ENCODE peak calls at places on chromosomes 2 and 18, in nine cellular contexts. O, F, E, Y, U, M, A, S and H are unnamed samples.
A peak's percentile ranks its signal among the peaks of the same experiment; 100 is the strongest.

GRCh38 chr18:58581265-58581664 is 47.6 kb downstream of the ALPK2 start:
- DNase-seq in O (no peak), F (peak; percentile 81), E (peak; percentile 73), Y (no peak), U (no peak), M (no peak), A (no peak), S (no peak), H (no peak)

GRCh38 chr2:233409286-233409991 is 55.1 kb downstream of the DGKD start:
- DNase-seq in O (no peak), F (peak; percentile 15), E (peak; percentile 62), Y (no peak), U (peak; percentile 58), M (no peak), A (peak; percentile 77), S (peak; percentile 82), H (no peak)

GRCh38 chr2:187857826-187858225 is 303.6 kb upstream of the TFPI start:
- DNase-seq in O (no peak), F (no peak), E (no peak), Y (no peak), U (no peak), M (no peak), A (no peak), S (no peak), H (no peak)

GRCh38 chr2:99809259-99809900 is 319.6 kb upstream of the REV1 start:
- DNase-seq in O (no peak), F (no peak), E (no peak), Y (peak; percentile 69), U (no peak), M (no peak), A (no peak), S (no peak), H (no peak)

GRCh38 chr18:73564073-73564472 is 583.6 kb downstream of the FBXO15 start:
- DNase-seq in O (no peak), F (peak; percentile 84), E (peak; percentile 64), Y (no peak), U (no peak), M (no peak), A (no peak), S (no peak), H (no peak)

GRCh38 chr2:241733391-241734207 is 831 bp upstream of the D2HGDH start:
- DNase-seq in O (peak; percentile 47), F (no peak), E (no peak), Y (no peak), U (no peak), M (no peak), A (no peak), S (no peak), H (no peak)

GRCh38 chr2:191691016-191691725 is 13.2 kb downstream of the NABP1 start:
- DNase-seq in O (no peak), F (peak; percentile 85), E (peak; percentile 81), Y (peak; percentile 60), U (peak; percentile 69), M (peak; percentile 73), A (peak; percentile 64), S (peak; percentile 72), H (peak; percentile 27)

GRCh38 chr18:32920796-32921787 is 148.3 kb upstream of the KLHL14 start:
- DNase-seq in O (no peak), F (peak; percentile 57), E (peak; percentile 42), Y (no peak), U (no peak), M (no peak), A (no peak), S (no peak), H (no peak)

DNA sequence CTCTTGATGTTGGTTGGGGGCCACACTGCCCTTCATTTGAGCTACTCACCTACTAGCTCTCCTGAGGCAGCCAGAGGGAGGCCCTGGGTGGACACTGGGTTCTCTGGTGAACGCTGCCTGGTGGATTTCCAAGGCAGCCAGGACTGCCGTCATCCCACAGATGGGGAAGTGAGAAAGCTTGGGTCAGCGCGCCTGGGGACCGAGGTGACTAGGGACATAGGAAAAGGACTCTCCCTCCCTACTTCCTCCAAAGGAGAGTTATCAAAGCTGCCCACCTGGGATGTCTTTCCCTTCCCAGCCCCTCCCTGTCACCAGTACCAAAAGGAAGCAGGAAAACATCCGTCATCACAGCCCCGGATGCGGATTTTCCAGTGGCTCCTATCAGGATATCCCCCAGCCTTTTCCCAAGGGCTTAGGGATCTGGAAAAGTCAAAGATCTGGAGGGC is 3.8 kb upstream of the SEMA4C start:
- DNase-seq in O (no peak), F (no peak), E (no peak), Y (no peak), U (peak; percentile 46), M (no peak), A (no peak), S (peak; percentile 86), H (no peak)
- H3K4me1 ChIP-seq in O (peaks cover 39% of the 10 kb centered on the region), F (peaks cover 9% of the 10 kb centered on the region), E (peaks cover 7% of the 10 kb centered on the region), Y (peaks cover 46% of the 10 kb centered on the region), U (peaks cover 10% of the 10 kb centered on the region), M (no peaks in the 10 kb centered on the region), A (peaks cover 5% of the 10 kb centered on the region), S (peaks cover 2% of the 10 kb centered on the region), H (peaks cover 23% of the 10 kb centered on the region)

GRCh38 chr2:119225084-119225864 is 1.6 kb downstream of the STEAP3 start:
- DNase-seq in O (no peak), F (no peak), E (no peak), Y (no peak), U (no peak), M (peak; percentile 21), A (peak; percentile 76), S (no peak), H (peak; percentile 30)

GRCh38 chr2:119223521-119224390 is at the start of gene STEAP3:
- DNase-seq in O (peak; percentile 82), F (peak; percentile 81), E (peak; percentile 67), Y (peak; percentile 91), U (peak; percentile 77), M (peak; percentile 77), A (peak; percentile 84), S (peak; percentile 88), H (peak; percentile 86)

GRCh38 chr2:119225926-119226325 is 2.3 kb downstream of the STEAP3 start:
- DNase-seq in O (no peak), F (no peak), E (no peak), Y (no peak), U (no peak), M (no peak), A (no peak), S (no peak), H (no peak)

GRCh38 chr2:119222863-119223520 is 642 bp upstream of the STEAP3 start:
- DNase-seq in O (no peak), F (no peak), E (no peak), Y (no peak), U (no peak), M (no peak), A (peak; percentile 21), S (no peak), H (no peak)

GRCh38 chr2:119224391-119224972 is 848 bp downstream of the STEAP3 start:
- DNase-seq in O (no peak), F (no peak), E (no peak), Y (no peak), U (no peak), M (no peak), A (peak; percentile 40), S (no peak), H (no peak)
- H3K4me3 ChIP-seq in O (peak overlapping the region; percentile 69), F (peak overlapping the region; percentile 74), E (peak overlapping the region; percentile 72), Y (peak overlapping the region; percentile 70), U (peak overlapping the region; percentile 58), M (peak overlapping the region; percentile 82), A (peak overlapping the region; percentile 61), S (peak overlapping the region; percentile 89), H (no peak overlapping the region)

GRCh38 chr2:11186145-11186544 is 30.9 kb downstream of the SLC66A3 start:
- DNase-seq in O (no peak), F (no peak), E (no peak), Y (no peak), U (no peak), M (no peak), A (no peak), S (no peak), H (no peak)

GRCh38 chr2:11182951-11183350 is 27.7 kb downstream of the SLC66A3 start:
- DNase-seq in O (no peak), F (no peak), E (no peak), Y (no peak), U (no peak), M (no peak), A (no peak), S (no peak), H (no peak)

GRCh38 chr2:11187083-11187619 is 31.9 kb downstream of the SLC66A3 start:
- DNase-seq in O (no peak), F (peak; percentile 71), E (peak; percentile 35), Y (no peak), U (no peak), M (no peak), A (no peak), S (no peak), H (no peak)

DNA sequence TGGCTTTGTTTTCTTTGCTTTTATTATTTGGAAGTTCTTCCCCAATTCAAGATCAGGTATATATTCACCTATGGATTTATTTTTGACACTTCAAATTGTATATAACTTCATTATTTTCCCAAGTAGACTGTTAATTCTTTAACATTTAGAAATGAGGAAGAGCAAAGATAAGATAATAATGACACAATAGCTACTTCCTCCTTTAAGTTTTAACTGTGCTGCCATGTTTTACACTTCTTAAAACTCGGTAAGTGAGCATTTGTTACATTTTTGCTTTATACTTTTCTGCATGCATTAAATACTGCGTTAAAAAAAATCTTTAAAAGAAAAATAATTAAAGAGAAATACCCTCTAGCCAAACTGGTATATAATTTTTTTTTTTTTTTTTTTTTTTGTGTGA is 32.5 kb downstream of the SLC66A3 start:
- DNase-seq in O (no peak), F (no peak), E (no peak), Y (no peak), U (no peak), M (no peak), A (no peak), S (no peak), H (no peak)
- H3K27ac ChIP-seq in O (no peak overlapping the region), F (peak overlapping the region; percentile 40), E (no peak overlapping the region), Y (no peak overlapping the region), U (no peak overlapping the region), M (no peak overlapping the region), A (no peak overlapping the region), S (no peak overlapping the region), H (no peak overlapping the region)

DNA sequence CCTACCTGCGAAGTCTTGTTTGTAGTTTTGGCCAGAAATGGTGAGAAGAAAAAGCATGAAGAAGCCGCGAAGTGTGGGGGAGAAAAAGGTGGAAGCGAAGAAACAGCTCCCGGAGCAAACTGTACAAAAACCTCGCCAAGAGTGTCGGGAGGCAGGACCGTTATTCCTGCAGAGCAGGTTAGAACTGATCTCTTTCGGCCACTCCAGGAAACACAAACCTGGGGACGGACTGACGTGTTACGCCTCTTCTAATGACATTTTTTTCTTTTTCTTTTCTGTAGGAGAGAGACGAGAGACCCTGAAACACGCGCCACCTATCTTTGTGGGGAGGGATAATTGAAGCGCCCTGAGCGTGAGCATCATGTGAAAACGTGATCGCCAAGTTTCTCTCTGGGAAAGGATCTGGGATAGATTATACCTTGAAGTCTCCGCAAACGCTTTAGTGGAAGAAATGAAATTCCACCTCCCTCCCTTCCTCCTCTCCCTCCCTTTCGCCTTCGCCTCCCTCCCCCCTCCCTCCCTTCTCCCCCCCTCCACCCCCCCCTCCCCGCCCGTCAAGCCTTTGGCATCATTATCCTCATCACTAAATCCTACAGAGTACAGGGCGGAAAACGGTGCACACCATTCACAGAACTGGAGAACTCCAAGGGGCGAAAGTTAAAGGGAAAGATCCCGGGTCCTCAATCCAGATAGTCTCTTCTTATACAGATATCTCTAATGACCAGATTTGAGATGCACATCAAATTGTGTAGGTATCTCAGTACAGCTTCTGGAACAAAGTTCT is at the start of gene ZEB2:
- DNase-seq in O (peak; percentile 57), F (peak; percentile 84), E (peak; percentile 67), Y (peak; percentile 89), U (peak; percentile 91), M (no peak), A (peak; percentile 48), S (peak; percentile 89), H (no peak)
- H3K4me1 ChIP-seq in O (peaks cover 11% of the 10 kb centered on the region), F (peaks cover 39% of the 10 kb centered on the region), E (peaks cover 28% of the 10 kb centered on the region), Y (peaks cover 30% of the 10 kb centered on the region), U (peaks cover under 1% of the 10 kb centered on the region), M (peaks cover 13% of the 10 kb centered on the region), A (no peaks in the 10 kb centered on the region), S (no peaks in the 10 kb centered on the region), H (peaks cover 27% of the 10 kb centered on the region)